ENCODE peak calls at places on chromosomes 11 and 22, in four cellular contexts. W is GM12878, L is SK-N-SH, X is H1. J is an unnamed sample.

GRCh38 chr11:130160460-130161090 is 993 bp downstream of the ST14 start:
- DNase-seq in W (no peak), L (no peak), X (peak; percentile 62), J (no peak)

GRCh38 chr11:2142300-2142759 is 3.1 kb upstream of the IGF2 start:
- DNase-seq in W (no peak), L (no peak), X (no peak), J (no peak)

GRCh38 chr11:16985297-16985696 is 28.9 kb downstream of the PLEKHA7 start:
- DNase-seq in W (no peak), L (no peak), X (no peak), J (peak; percentile 74)

GRCh38 chr22:38187413-38188212 is 6.0 kb upstream of the PLA2G6 start:
- DNase-seq in W (no peak), L (no peak), X (no peak), J (peak; percentile 56)

GRCh38 chr11:83070044-83070877 is 1.4 kb downstream of the RAB30 start:
- DNase-seq in W (no peak), L (no peak), X (no peak), J (no peak)

GRCh38 chr11:15730617-15731385 is 616.1 kb downstream of the INSC start:
- DNase-seq in W (no peak), L (no peak), X (no peak), J (no peak)

GRCh38 chr22:40628354-40629042 is 8.0 kb downstream of the MRTFA start:
- DNase-seq in W (peak; percentile 57), L (no peak), X (no peak), J (no peak)

GRCh38 chr22:39236321-39237275 is 8.2 kb downstream of the PDGFB start:
- DNase-seq in W (peak; percentile 67), L (no peak), X (no peak), J (no peak)

DNA sequence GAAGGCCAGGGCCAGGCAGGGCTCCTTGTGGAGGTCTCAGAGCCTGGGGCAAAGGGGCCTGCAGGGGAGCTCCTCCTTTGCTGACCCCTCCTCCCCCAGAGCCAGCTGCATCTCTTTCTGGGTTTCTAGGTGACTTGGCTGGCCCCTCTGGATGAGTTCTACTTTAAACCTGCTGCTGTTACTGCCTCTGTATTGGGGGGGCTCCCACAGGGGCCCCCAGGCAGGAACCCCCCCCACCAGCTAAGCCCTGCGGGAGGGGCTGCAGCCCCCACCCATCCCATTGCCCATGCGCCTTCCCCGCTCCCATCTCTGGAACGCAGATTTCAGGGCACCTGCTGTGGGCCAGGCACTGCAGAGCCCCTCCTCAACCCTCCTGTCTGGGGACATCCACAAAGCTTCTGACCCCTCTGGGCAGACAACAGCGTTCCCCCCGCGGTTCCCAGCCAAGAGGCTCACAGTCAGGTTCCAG is 890 bp upstream of the PLCB3 start:
- DNase-seq in W (no peak), L (peak; percentile 21), X (no peak), J (no peak)
- TF ChIP-seq TCF12 in W (no peak), L (no peak), X (no peak), J (no peak)

GRCh38 chr22:42229455-42230149 is 40.9 kb downstream of the TCF20 start:
- DNase-seq in W (no peak), L (no peak), X (no peak), J (no peak)
- TF ChIP-seq TCF12 in W (no peak), L (no peak), X (no peak), J (no peak)

GRCh38 chr11:37946155-37946766 is 1348.2 kb upstream of the RAG2 start:
- DNase-seq in W (peak; percentile 7), L (peak; percentile 16), X (peak; percentile 75), J (peak; percentile 18)
- TF ChIP-seq TCF12 in W (no peak), L (no peak), X (no peak), J (no peak)

DNA sequence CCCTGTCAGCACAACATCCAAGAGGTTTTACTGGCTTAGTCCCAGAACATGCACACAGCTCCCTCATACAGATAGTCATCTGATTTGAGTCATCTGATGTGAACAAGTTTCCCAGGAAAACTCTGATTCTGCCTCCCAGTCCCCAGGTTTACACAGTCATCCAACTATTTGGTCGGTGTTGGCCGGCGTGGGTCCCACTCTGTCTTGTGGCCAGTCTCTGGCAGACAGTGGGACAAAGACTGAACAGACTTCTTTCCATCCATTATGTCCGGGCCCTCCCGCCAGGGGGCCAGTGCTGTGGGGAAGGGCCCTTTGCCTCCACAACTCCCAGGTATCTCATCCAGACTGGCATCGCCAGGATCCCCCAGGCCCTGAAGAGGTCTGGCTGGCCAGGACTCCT is 60.0 kb downstream of the BTG4 start:
- DNase-seq in W (no peak), L (peak; percentile 4), X (peak; percentile 37), J (no peak)
- TF ChIP-seq TCF12 in W (no peak), L (no peak), X (no peak), J (no peak)

DNA sequence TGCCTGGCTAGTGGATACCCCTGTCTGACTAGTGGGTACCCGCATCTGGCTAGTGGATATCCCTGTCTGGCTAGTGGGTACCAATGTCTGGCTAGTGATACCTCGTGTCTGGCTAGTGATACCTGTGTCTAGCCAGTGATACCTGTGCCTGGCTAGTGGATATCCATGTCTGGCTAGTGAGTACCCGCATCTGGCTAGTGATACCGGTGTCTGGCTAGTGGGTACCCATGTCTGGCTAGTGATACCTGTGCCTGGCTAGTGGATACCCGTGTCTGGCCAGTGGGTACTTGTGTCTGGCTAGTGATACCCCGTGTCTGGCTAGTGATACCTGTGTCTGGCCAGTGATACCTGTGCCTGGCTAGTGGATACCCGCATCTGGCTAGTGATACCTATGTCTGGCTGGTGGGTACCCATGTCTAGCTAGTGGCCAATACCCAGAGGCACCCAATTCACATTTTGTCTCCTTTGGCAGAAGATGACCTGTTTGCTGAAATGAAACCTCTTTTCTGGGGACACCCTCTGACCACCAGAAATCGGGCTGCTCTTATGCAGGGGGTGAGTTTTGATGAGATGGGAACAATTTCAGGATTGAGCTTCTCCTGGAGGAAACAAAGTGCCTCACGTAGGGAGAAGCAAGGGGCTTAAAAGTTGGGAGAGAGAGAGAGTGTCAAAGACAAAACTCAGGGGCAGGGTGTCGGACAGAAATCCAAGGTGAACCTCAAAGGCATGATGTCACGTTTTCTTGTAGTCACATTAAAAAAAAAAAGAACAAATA is 63.4 kb downstream of the SMIM38 start:
- DNase-seq in W (no peak), L (no peak), X (peak; percentile 34), J (no peak)
- TF ChIP-seq TCF12 in W (no peak), L (no peak), X (no peak), J (no peak)

GRCh38 chr22:49331878-49332277 is 495.8 kb downstream of the BRD1 start:
- DNase-seq in W (no peak), L (no peak), X (peak; percentile 17), J (no peak)
- TF ChIP-seq TCF12 in W (no peak), L (no peak), X (no peak), J (no peak)

GRCh38 chr11:119643212-119643877 is 85.7 kb downstream of the NECTIN1 start:
- DNase-seq in W (no peak), L (peak; percentile 60), X (no peak), J (no peak)

GRCh38 chr11:119644502-119644901 is 84.5 kb downstream of the NECTIN1 start:
- DNase-seq in W (no peak), L (no peak), X (no peak), J (no peak)

GRCh38 chr11:119643878-119644225 is 85.1 kb downstream of the NECTIN1 start:
- DNase-seq in W (no peak), L (no peak), X (no peak), J (peak; percentile 8)

GRCh38 chr11:119639642-119640205 is 89.3 kb downstream of the NECTIN1 start:
- DNase-seq in W (no peak), L (no peak), X (no peak), J (no peak)

GRCh38 chr11:119641991-119642745 is 86.8 kb downstream of the NECTIN1 start:
- DNase-seq in W (no peak), L (peak; percentile 50), X (no peak), J (peak; percentile 40)
- TF ChIP-seq TCF12 in W (no peak), L (no peak), X (no peak), J (no peak)